ENCODE peak calls at places on chromosomes 3 and 15, in five cellular contexts. One of them, this sample, is unnamed.

GRCh38 chr3:64345351-64345750 is 120.1 kb upstream of the PRICKLE2 start:
- DNase-seq in hepatocyte: peak; percentile 47
- DNase-seq in cardiac muscle cell: no peak
- DNase-seq in endothelial cell of umbilical vein: no peak
- DNase-seq in lower lobe of right lung: no peak
- DNase-seq in this sample: no peak

GRCh38 chr15:25714538-25714840 is 148.6 kb downstream of the ATP10A start:
- DNase-seq in hepatocyte: no peak
- DNase-seq in lower lobe of right lung: no peak
- DNase-seq in cardiac muscle cell: no peak
- DNase-seq in endothelial cell of umbilical vein: no peak
- DNase-seq in this sample: no peak

GRCh38 chr15:27506752-27507151 is 535.8 kb downstream of the GABRG3 start:
- DNase-seq in lower lobe of right lung: no peak
- DNase-seq in endothelial cell of umbilical vein: no peak
- DNase-seq in hepatocyte: no peak
- DNase-seq in cardiac muscle cell: no peak
- DNase-seq in this sample: no peak

GRCh38 chr3:27943106-27943505 is 221.0 kb upstream of the EOMES start:
- DNase-seq in lower lobe of right lung: no peak
- DNase-seq in endothelial cell of umbilical vein: no peak
- DNase-seq in cardiac muscle cell: peak; percentile 55
- DNase-seq in hepatocyte: peak; percentile 35
- DNase-seq in this sample: peak; percentile 3

GRCh38 chr15:37099321-37100108 is 834 bp downstream of the MEIS2 start:
- DNase-seq in cardiac muscle cell: no peak
- DNase-seq in endothelial cell of umbilical vein: peak; percentile 46
- DNase-seq in lower lobe of right lung: no peak
- DNase-seq in hepatocyte: no peak
- DNase-seq in this sample: peak; percentile 37

GRCh38 chr3:125019271-125019670 is 36.5 kb downstream of the HEG1 start:
- DNase-seq in cardiac muscle cell: no peak
- DNase-seq in lower lobe of right lung: no peak
- DNase-seq in hepatocyte: no peak
- DNase-seq in endothelial cell of umbilical vein: peak; percentile 6
- DNase-seq in this sample: no peak

GRCh38 chr3:87350367-87351199 is 74.2 kb upstream of the POU1F1 start:
- DNase-seq in lower lobe of right lung: no peak
- DNase-seq in cardiac muscle cell: peak; percentile 61
- DNase-seq in hepatocyte: peak; percentile 75
- DNase-seq in endothelial cell of umbilical vein: peak; percentile 67
- DNase-seq in this sample: peak; percentile 46

GRCh38 chr15:80556694-80557367 is 138.3 kb upstream of the ABHD17C start:
- DNase-seq in cardiac muscle cell: peak; percentile 62
- DNase-seq in hepatocyte: no peak
- DNase-seq in lower lobe of right lung: peak; percentile 64
- DNase-seq in endothelial cell of umbilical vein: no peak
- DNase-seq in this sample: no peak

GRCh38 chr3:189944285-189945145 is 176.2 kb downstream of the P3H2 start:
- DNase-seq in cardiac muscle cell: no peak
- DNase-seq in hepatocyte: peak; percentile 20
- DNase-seq in endothelial cell of umbilical vein: no peak
- DNase-seq in lower lobe of right lung: no peak
- DNase-seq in this sample: peak; percentile 76

GRCh38 chr3:95184038-95184437 is 1121.2 kb downstream of the NSUN3 start:
- DNase-seq in endothelial cell of umbilical vein: no peak
- DNase-seq in lower lobe of right lung: no peak
- DNase-seq in cardiac muscle cell: no peak
- DNase-seq in hepatocyte: no peak
- DNase-seq in this sample: no peak

GRCh38 chr15:64561997-64562396 is 101.6 kb downstream of the ZNF609 start:
- DNase-seq in hepatocyte: no peak
- DNase-seq in cardiac muscle cell: no peak
- DNase-seq in endothelial cell of umbilical vein: no peak
- DNase-seq in lower lobe of right lung: no peak
- DNase-seq in this sample: no peak

GRCh38 chr15:65460948-65461347 is 38.2 kb upstream of the IGDCC4 start:
- DNase-seq in hepatocyte: no peak
- DNase-seq in endothelial cell of umbilical vein: no peak
- DNase-seq in lower lobe of right lung: no peak
- DNase-seq in cardiac muscle cell: no peak
- DNase-seq in this sample: no peak

GRCh38 chr3:11948866-11949265 is 55.3 kb upstream of the SYN2 start:
- DNase-seq in cardiac muscle cell: no peak
- DNase-seq in lower lobe of right lung: no peak
- DNase-seq in hepatocyte: no peak
- DNase-seq in endothelial cell of umbilical vein: no peak
- DNase-seq in this sample: no peak

GRCh38 chr3:82978368-82978767 is 1216.9 kb upstream of the GBE1 start:
- DNase-seq in endothelial cell of umbilical vein: no peak
- DNase-seq in hepatocyte: no peak
- DNase-seq in cardiac muscle cell: no peak
- DNase-seq in lower lobe of right lung: no peak
- DNase-seq in this sample: no peak

GRCh38 chr3:110101361-110101760 is 764.0 kb upstream of the DPPA4 start:
- DNase-seq in hepatocyte: no peak
- DNase-seq in endothelial cell of umbilical vein: no peak
- DNase-seq in lower lobe of right lung: no peak
- DNase-seq in cardiac muscle cell: no peak
- DNase-seq in this sample: no peak

GRCh38 chr15:36831125-36831914 is 251.9 kb downstream of the CDIN1 start:
- DNase-seq in hepatocyte: no peak
- DNase-seq in cardiac muscle cell: no peak
- DNase-seq in endothelial cell of umbilical vein: no peak
- DNase-seq in lower lobe of right lung: no peak
- DNase-seq in this sample: no peak

GRCh38 chr3:16168211-16168610 is 6.3 kb upstream of the GALNT15 start:
- DNase-seq in hepatocyte: no peak
- DNase-seq in lower lobe of right lung: no peak
- DNase-seq in cardiac muscle cell: no peak
- DNase-seq in endothelial cell of umbilical vein: no peak
- DNase-seq in this sample: no peak

GRCh38 chr3:141058996-141059395 is 7.8 kb downstream of the SPSB4 start:
- DNase-seq in hepatocyte: no peak
- DNase-seq in cardiac muscle cell: no peak
- DNase-seq in lower lobe of right lung: no peak
- DNase-seq in endothelial cell of umbilical vein: no peak
- DNase-seq in this sample: no peak

GRCh38 chr3:58041182-58041825 is 33.1 kb downstream of the FLNB start:
- DNase-seq in cardiac muscle cell: no peak
- DNase-seq in hepatocyte: no peak
- DNase-seq in lower lobe of right lung: no peak
- DNase-seq in endothelial cell of umbilical vein: peak; percentile 55
- DNase-seq in this sample: no peak

GRCh38 chr3:147120029-147120428 is 286.3 kb downstream of the ZIC4 start:
- DNase-seq in lower lobe of right lung: no peak
- DNase-seq in cardiac muscle cell: peak; percentile 3
- DNase-seq in endothelial cell of umbilical vein: peak; percentile 29
- DNase-seq in hepatocyte: peak; percentile 11
- DNase-seq in this sample: no peak

DNA sequence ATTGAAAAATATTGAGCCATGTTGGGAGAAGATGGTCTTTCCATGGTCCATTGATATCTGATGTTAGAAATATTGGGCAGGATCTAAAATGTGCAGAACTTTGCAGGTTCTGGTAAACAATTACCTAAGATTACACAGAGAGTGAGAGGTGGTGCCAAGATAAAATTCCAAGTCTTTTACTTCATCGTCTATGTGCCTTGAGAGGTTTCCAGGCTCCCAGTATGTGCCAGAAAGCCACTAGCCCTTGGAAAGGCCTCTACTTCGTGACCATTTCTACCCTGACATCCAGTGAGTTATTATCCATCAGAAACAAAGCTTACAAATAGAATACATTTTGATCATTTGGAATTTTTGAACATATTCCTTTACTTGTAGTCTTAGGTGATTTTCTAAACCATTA is 27.6 kb downstream of the CD200 start:
- DNase-seq in endothelial cell of umbilical vein: no peak
- DNase-seq in cardiac muscle cell: no peak
- DNase-seq in lower lobe of right lung: no peak
- DNase-seq in hepatocyte: no peak
- DNase-seq in this sample: no peak
- H3K4me3 ChIP-seq in endothelial cell of umbilical vein: no peak overlapping the region
- H3K4me3 ChIP-seq in cardiac muscle cell: no peak overlapping the region
- H3K4me3 ChIP-seq in lower lobe of right lung: no peak overlapping the region
- H3K4me3 ChIP-seq in hepatocyte: no peak overlapping the region
- H3K4me3 ChIP-seq in this sample: no peak overlapping the region

GRCh38 chr3:25448750-25449684 is 21.0 kb downstream of the RARB start:
- DNase-seq in hepatocyte: peak; percentile 81
- DNase-seq in lower lobe of right lung: peak; percentile 80
- DNase-seq in endothelial cell of umbilical vein: peak; percentile 69
- DNase-seq in cardiac muscle cell: peak; percentile 92
- DNase-seq in this sample: peak; percentile 70
- H3K27ac ChIP-seq in hepatocyte: peak overlapping the region; percentile 81
- H3K27ac ChIP-seq in lower lobe of right lung: peak overlapping the region; percentile 13
- H3K27ac ChIP-seq in endothelial cell of umbilical vein: no peak overlapping the region
- H3K27ac ChIP-seq in cardiac muscle cell: peak overlapping the region; percentile 92
- H3K27ac ChIP-seq in this sample: no peak overlapping the region

GRCh38 chr3:23189183-23189582 is 13.9 kb upstream of the UBE2E2 start:
- DNase-seq in hepatocyte: no peak
- DNase-seq in lower lobe of right lung: no peak
- DNase-seq in endothelial cell of umbilical vein: peak; percentile 23
- DNase-seq in cardiac muscle cell: no peak
- DNase-seq in this sample: no peak
- H3K4me1 ChIP-seq in hepatocyte: no peaks in the 10 kb centered on the region
- H3K4me1 ChIP-seq in lower lobe of right lung: no peaks in the 10 kb centered on the region
- H3K4me1 ChIP-seq in endothelial cell of umbilical vein: no peaks in the 10 kb centered on the region
- H3K4me1 ChIP-seq in cardiac muscle cell: peaks cover 7% of the 10 kb centered on the region
- H3K4me1 ChIP-seq in this sample: no peaks in the 10 kb centered on the region

DNA sequence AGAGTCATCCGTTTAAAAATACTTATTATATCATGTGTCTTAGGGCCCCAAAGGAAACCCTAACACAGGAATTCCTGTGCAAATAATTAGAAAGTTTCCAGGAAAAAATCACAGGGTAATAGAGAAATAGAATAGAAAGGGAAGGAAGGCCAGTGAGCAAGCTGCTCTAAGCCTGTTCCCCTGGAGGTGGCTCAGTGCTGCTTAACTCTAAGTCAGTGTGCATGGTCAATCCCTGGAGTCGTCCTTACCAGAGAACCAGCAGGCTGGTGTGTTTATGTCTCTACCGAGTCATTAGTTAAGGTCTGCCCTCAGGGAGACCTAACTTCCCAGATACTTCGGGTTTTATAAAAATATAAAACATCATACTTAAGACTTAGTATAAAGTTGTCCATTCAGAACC is 21.0 kb upstream of the MCF2L2 start:
- DNase-seq in hepatocyte: peak; percentile 43
- DNase-seq in cardiac muscle cell: peak; percentile 56
- DNase-seq in endothelial cell of umbilical vein: peak; percentile 68
- DNase-seq in lower lobe of right lung: no peak
- DNase-seq in this sample: no peak
- H3K4me3 ChIP-seq in hepatocyte: peak overlapping the region; percentile 17
- H3K4me3 ChIP-seq in cardiac muscle cell: peak overlapping the region; percentile 75
- H3K4me3 ChIP-seq in endothelial cell of umbilical vein: peak overlapping the region; percentile 4
- H3K4me3 ChIP-seq in lower lobe of right lung: no peak overlapping the region
- H3K4me3 ChIP-seq in this sample: no peak overlapping the region

DNA sequence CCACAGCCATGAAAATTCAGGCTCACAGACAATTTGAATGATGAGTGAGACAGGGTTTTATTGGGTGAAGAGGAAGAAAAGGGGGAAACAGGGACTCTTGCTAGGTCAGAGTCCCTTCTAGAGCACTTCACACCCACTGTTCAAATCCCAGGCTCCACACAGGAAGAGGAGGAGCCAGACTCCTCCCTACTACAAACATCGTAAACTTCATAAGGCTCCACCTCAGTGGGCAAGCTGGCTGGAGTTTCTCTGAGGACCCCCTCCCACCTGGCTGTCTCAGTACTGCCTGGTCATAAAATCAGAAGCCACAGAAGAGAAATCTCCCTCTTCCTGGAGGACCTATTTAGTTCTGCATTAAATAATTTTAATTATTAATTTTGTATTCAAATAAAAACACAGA is 80.3 kb upstream of the KCNMB2 start:
- DNase-seq in cardiac muscle cell: no peak
- DNase-seq in hepatocyte: no peak
- DNase-seq in lower lobe of right lung: no peak
- DNase-seq in endothelial cell of umbilical vein: no peak
- DNase-seq in this sample: no peak
- H3K27ac ChIP-seq in cardiac muscle cell: no peak overlapping the region
- H3K27ac ChIP-seq in hepatocyte: no peak overlapping the region
- H3K27ac ChIP-seq in lower lobe of right lung: no peak overlapping the region
- H3K27ac ChIP-seq in endothelial cell of umbilical vein: no peak overlapping the region
- H3K27ac ChIP-seq in this sample: no peak overlapping the region

GRCh38 chr3:133489466-133490085 is 83.9 kb upstream of the CDV3 start:
- DNase-seq in lower lobe of right lung: no peak
- DNase-seq in cardiac muscle cell: no peak
- DNase-seq in endothelial cell of umbilical vein: no peak
- DNase-seq in hepatocyte: no peak
- DNase-seq in this sample: no peak

GRCh38 chr3:133487920-133488540 is 85.5 kb upstream of the CDV3 start:
- DNase-seq in endothelial cell of umbilical vein: peak; percentile 37
- DNase-seq in lower lobe of right lung: no peak
- DNase-seq in cardiac muscle cell: no peak
- DNase-seq in hepatocyte: peak; percentile 58
- DNase-seq in this sample: no peak

GRCh38 chr3:133488785-133489367 is 84.6 kb upstream of the CDV3 start:
- DNase-seq in endothelial cell of umbilical vein: peak; percentile 60
- DNase-seq in cardiac muscle cell: peak; percentile 77
- DNase-seq in hepatocyte: peak; percentile 62
- DNase-seq in lower lobe of right lung: no peak
- DNase-seq in this sample: peak; percentile 37

GRCh38 chr3:133487204-133487603 is 86.3 kb upstream of the CDV3 start:
- DNase-seq in lower lobe of right lung: no peak
- DNase-seq in hepatocyte: no peak
- DNase-seq in endothelial cell of umbilical vein: no peak
- DNase-seq in cardiac muscle cell: no peak
- DNase-seq in this sample: no peak

DNA sequence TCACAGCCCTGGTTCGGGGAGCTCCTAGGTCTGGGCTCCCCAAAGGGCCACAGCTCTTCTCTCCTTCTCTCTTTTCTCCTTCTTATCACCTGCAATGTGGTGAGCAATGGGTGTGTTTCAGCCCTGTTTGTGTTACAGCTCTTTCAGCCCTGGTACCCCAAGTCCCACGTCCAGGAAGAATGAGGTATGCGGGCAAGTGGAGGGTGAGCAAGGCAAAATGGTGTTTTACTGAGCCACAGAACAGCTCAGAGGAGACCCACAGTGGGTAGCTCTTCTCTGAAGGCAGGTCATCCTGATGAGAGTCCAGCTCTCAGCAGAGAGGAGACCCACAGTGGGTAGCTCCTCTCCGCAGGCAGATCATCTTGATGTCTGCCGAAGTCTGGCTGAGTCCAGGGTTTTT is 86.8 kb downstream of the BFSP2 start:
- DNase-seq in hepatocyte: no peak
- DNase-seq in endothelial cell of umbilical vein: no peak
- DNase-seq in cardiac muscle cell: no peak
- DNase-seq in lower lobe of right lung: no peak
- DNase-seq in this sample: no peak
- H3K4me1 ChIP-seq in hepatocyte: no peaks in the 10 kb centered on the region
- H3K4me1 ChIP-seq in endothelial cell of umbilical vein: no peaks in the 10 kb centered on the region
- H3K4me1 ChIP-seq in cardiac muscle cell: peaks cover 6% of the 10 kb centered on the region
- H3K4me1 ChIP-seq in lower lobe of right lung: no peaks in the 10 kb centered on the region
- H3K4me1 ChIP-seq in this sample: no peaks in the 10 kb centered on the region

GRCh38 chr3:113441051-113441770 is at the start of gene CFAP44:
- DNase-seq in hepatocyte: peak; percentile 86
- DNase-seq in cardiac muscle cell: peak; percentile 60
- DNase-seq in lower lobe of right lung: peak; percentile 74
- DNase-seq in endothelial cell of umbilical vein: peak; percentile 61
- DNase-seq in this sample: peak; percentile 82
- H3K4me3 ChIP-seq in hepatocyte: no peak within 1 kb of the TSS
- H3K4me3 ChIP-seq in cardiac muscle cell: peak within 1 kb of the TSS; percentile 7
- H3K4me3 ChIP-seq in lower lobe of right lung: peak within 1 kb of the TSS; percentile 36
- H3K4me3 ChIP-seq in endothelial cell of umbilical vein: peak within 1 kb of the TSS; percentile 27
- H3K4me3 ChIP-seq in this sample: no peak within 1 kb of the TSS

This sample was measured in small intestine.